ENCODE peak calls at places on chromosome 10, in ten cellular contexts. Z, M, I, S, Q, Y, G, E, W and T are unnamed samples.

GRCh38 chr10:70331486-70332268 is 47.9 kb upstream of the NPFFR1 start:
- DNase-seq in Z (peak; percentile 91), M (peak; percentile 75), I (peak; percentile 93), S (peak; percentile 32), Q (peak; percentile 94), Y (peak; percentile 94), G (no peak), E (peak; percentile 88), W (peak; percentile 62), T (peak; percentile 77)

GRCh38 chr10:127694580-127695193 is 42.3 kb upstream of the FOXI2 start:
- DNase-seq in Z (no peak), M (no peak), I (no peak), S (peak; percentile 30), Q (peak; percentile 52), Y (no peak), G (peak; percentile 60), E (peak; percentile 67), W (peak; percentile 61), T (peak; percentile 60)

GRCh38 chr10:57955076-57955475 is 312.6 kb downstream of the IPMK start:
- DNase-seq in Z (peak; percentile 80), M (no peak), I (peak; percentile 2), S (no peak), Q (no peak), Y (peak; percentile 43), G (no peak), E (no peak), W (no peak), T (no peak)

GRCh38 chr10:95653895-95654294 is 2.6 kb downstream of the ALDH18A1 start:
- DNase-seq in Z (no peak), M (no peak), I (no peak), S (no peak), Q (no peak), Y (no peak), G (no peak), E (no peak), W (no peak), T (no peak)

GRCh38 chr10:103244663-103245271 is 920 bp upstream of the RPEL1 start:
- DNase-seq in Z (no peak), M (peak; percentile 89), I (peak; percentile 58), S (peak; percentile 83), Q (peak; percentile 78), Y (peak; percentile 90), G (peak; percentile 61), E (peak; percentile 81), W (peak; percentile 94), T (peak; percentile 63)

GRCh38 chr10:1210667-1211066 is 154.5 kb downstream of the WDR37 start:
- DNase-seq in Z (no peak), M (peak; percentile 32), I (no peak), S (no peak), Q (no peak), Y (no peak), G (no peak), E (no peak), W (no peak), T (no peak)

GRCh38 chr10:14602807-14603538 is 171.7 kb downstream of the FAM107B start:
- DNase-seq in Z (peak; percentile 5), M (no peak), I (no peak), S (no peak), Q (no peak), Y (no peak), G (no peak), E (no peak), W (no peak), T (no peak)

GRCh38 chr10:126836009-126836408 is 69.2 kb upstream of the DOCK1 start:
- DNase-seq in Z (no peak), M (no peak), I (no peak), S (no peak), Q (no peak), Y (no peak), G (no peak), E (no peak), W (no peak), T (no peak)

GRCh38 chr10:77555591-77556212 is 81.9 kb downstream of the KCNMA1 start:
- DNase-seq in Z (no peak), M (no peak), I (peak; percentile 35), S (no peak), Q (peak; percentile 55), Y (peak; percentile 14), G (no peak), E (no peak), W (no peak), T (no peak)

GRCh38 chr10:21336476-21337170 is 188.9 kb downstream of the SKIDA1 start:
- DNase-seq in Z (peak; percentile 96), M (no peak), I (peak; percentile 93), S (no peak), Q (no peak), Y (peak; percentile 97), G (peak; percentile 56), E (no peak), W (peak; percentile 86), T (no peak)

GRCh38 chr10:44979281-44980181 is 922 bp upstream of the DEPP1 start:
- DNase-seq in Z (no peak), M (peak; percentile 42), I (no peak), S (no peak), Q (no peak), Y (no peak), G (no peak), E (no peak), W (no peak), T (no peak)

GRCh38 chr10:70889291-70889690 is 926 bp upstream of the PCBD1 start:
- DNase-seq in Z (no peak), M (no peak), I (no peak), S (no peak), Q (no peak), Y (no peak), G (no peak), E (no peak), W (no peak), T (no peak)

GRCh38 chr10:76429642-76430041 is 998.2 kb downstream of the LRMDA start:
- DNase-seq in Z (no peak), M (no peak), I (no peak), S (no peak), Q (no peak), Y (no peak), G (no peak), E (no peak), W (no peak), T (no peak)

GRCh38 chr10:104304346-104304745 is 33.9 kb downstream of the ITPRIP start:
- DNase-seq in Z (no peak), M (no peak), I (no peak), S (no peak), Q (no peak), Y (no peak), G (no peak), E (no peak), W (no peak), T (no peak)

GRCh38 chr10:74039561-74040145 is 41.7 kb downstream of the VCL start:
- DNase-seq in Z (peak; percentile 58), M (no peak), I (peak; percentile 70), S (peak; percentile 18), Q (peak; percentile 51), Y (peak; percentile 83), G (no peak), E (no peak), W (no peak), T (no peak)

GRCh38 chr10:62082729-62083412 is 181.4 kb downstream of the ARID5B start:
- DNase-seq in Z (peak; percentile 69), M (no peak), I (no peak), S (peak; percentile 37), Q (no peak), Y (peak; percentile 72), G (no peak), E (peak; percentile 79), W (no peak), T (peak; percentile 82)

GRCh38 chr10:62083868-62084267 is 182.4 kb downstream of the ARID5B start:
- DNase-seq in Z (peak; percentile 66), M (no peak), I (peak; percentile 42), S (peak; percentile 42), Q (no peak), Y (peak; percentile 87), G (no peak), E (no peak), W (no peak), T (no peak)

GRCh38 chr10:62082270-62082669 is 180.8 kb downstream of the ARID5B start:
- DNase-seq in Z (no peak), M (no peak), I (no peak), S (no peak), Q (no peak), Y (no peak), G (no peak), E (no peak), W (no peak), T (no peak)

GRCh38 chr10:62084434-62084833 is 182.9 kb downstream of the ARID5B start:
- DNase-seq in Z (peak; percentile 46), M (no peak), I (no peak), S (no peak), Q (no peak), Y (peak; percentile 41), G (no peak), E (no peak), W (no peak), T (no peak)

GRCh38 chr10:62083413-62083794 is 181.9 kb downstream of the ARID5B start:
- DNase-seq in Z (peak; percentile 36), M (no peak), I (no peak), S (no peak), Q (no peak), Y (peak; percentile 72), G (no peak), E (no peak), W (no peak), T (no peak)
- H3K4me3 ChIP-seq in Z (no peak overlapping the region), M (no peak overlapping the region), I (no peak overlapping the region), S (no peak overlapping the region), Q (no peak overlapping the region), Y (no peak overlapping the region), G (no peak overlapping the region), E (no peak overlapping the region), W (no peak overlapping the region), T (no peak overlapping the region)

DNA sequence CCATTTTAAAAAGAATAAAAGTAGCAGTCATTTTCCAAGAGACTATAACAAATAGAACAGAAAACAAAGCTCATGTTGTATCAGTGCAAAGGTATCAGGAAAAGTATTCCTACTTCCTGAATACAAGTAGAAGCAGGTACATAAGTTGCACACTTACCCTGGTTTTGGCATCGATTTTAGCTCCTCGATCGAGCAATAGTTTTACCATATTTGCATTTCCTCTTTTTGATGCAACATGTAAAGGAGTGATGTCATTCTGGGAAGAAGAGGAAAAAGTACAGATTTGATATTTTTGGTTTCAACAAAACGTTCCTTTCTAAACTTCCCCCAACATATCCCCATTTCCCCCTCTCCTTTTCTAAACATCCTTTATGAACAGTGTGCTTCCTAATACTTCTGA is 155.1 kb downstream of the ANK3 start:
- DNase-seq in Z (no peak), M (no peak), I (no peak), S (no peak), Q (no peak), Y (no peak), G (no peak), E (no peak), W (no peak), T (no peak)
- H3K4me3 ChIP-seq in Z (no peak overlapping the region), M (no peak overlapping the region), I (no peak overlapping the region), S (no peak overlapping the region), Q (no peak overlapping the region), Y (no peak overlapping the region), G (no peak overlapping the region), E (no peak overlapping the region), W (no peak overlapping the region), T (no peak overlapping the region)

GRCh38 chr10:12588091-12588850 is 238.9 kb downstream of the CAMK1D start:
- DNase-seq in Z (peak; percentile 30), M (peak; percentile 69), I (peak; percentile 23), S (peak; percentile 24), Q (no peak), Y (no peak), G (no peak), E (peak; percentile 43), W (no peak), T (peak; percentile 98)
- H3K4me3 ChIP-seq in Z (no peak overlapping the region), M (no peak overlapping the region), I (no peak overlapping the region), S (no peak overlapping the region), Q (no peak overlapping the region), Y (no peak overlapping the region), G (no peak overlapping the region), E (no peak overlapping the region), W (no peak overlapping the region), T (peak overlapping the region; percentile 45)

GRCh38 chr10:34740321-34740720 is 74.8 kb downstream of the PARD3 start:
- DNase-seq in Z (no peak), M (no peak), I (no peak), S (no peak), Q (no peak), Y (no peak), G (no peak), E (no peak), W (no peak), T (no peak)
- H3K4me3 ChIP-seq in Z (peak overlapping the region; percentile 39), M (no peak overlapping the region), I (peak overlapping the region; percentile 24), S (peak overlapping the region; percentile 19), Q (no peak overlapping the region), Y (peak overlapping the region; percentile 34), G (peak overlapping the region; percentile 16), E (no peak overlapping the region), W (no peak overlapping the region), T (peak overlapping the region; percentile 18)